ENCODE peak calls at places on chromosome 16, in nine cellular contexts. D is hepatocyte; V is stimulated activated naive CD4-positive, alpha-beta T cell; I is EH; U is stimulated activated CD4-positive, alpha-beta T cell treated with anti-CD3 and anti-CD28 coated beads, TNF-alpha, amount 100 ng/mL, for 24 hours; F is RWPE1; R is myocyte; B is brain microvascular endothelial cell; Q is neural progenitor cell. C is an unnamed sample.

GRCh38 chr16:66925322-66925840 is at the start of gene RRAD:
- DNase-seq in D (peak), I (peak), V (no peak), Q (peak), R (peak), F (no peak), B (peak), U (no peak), C (peak)

GRCh38 chr16:79871906-79872305 is 271.4 kb upstream of the MAF start:
- DNase-seq in Q (no peak), I (no peak), R (no peak), B (no peak), V (no peak), U (no peak), F (no peak), D (no peak), C (no peak)

GRCh38 chr16:88298882-88299745 is 83.6 kb upstream of the ZNF469 start:
- DNase-seq in B (peak), R (no peak), F (no peak), V (no peak), I (peak), U (no peak), Q (no peak), D (no peak), C (peak)

GRCh38 chr16:90019543-90020259 is 445 bp upstream of the DBNDD1 start:
- DNase-seq in V (peak), I (peak), D (peak), Q (peak), U (no peak), B (peak), F (no peak), R (no peak), C (peak)

GRCh38 chr16:87436225-87437172 is 44.4 kb downstream of the MAP1LC3B start:
- DNase-seq in Q (no peak), B (peak), D (no peak), F (no peak), R (peak), U (no peak), V (peak), I (peak), C (peak)

GRCh38 chr16:46711106-46711769 is 21.8 kb downstream of the ORC6 start:
- DNase-seq in D (no peak), I (no peak), U (no peak), Q (no peak), B (no peak), V (no peak), F (no peak), R (no peak), C (no peak)

GRCh38 chr16:2019500-2019899 is at the start of gene NPW:
- DNase-seq in B (no peak), R (no peak), F (no peak), I (no peak), U (no peak), Q (peak), V (no peak), D (no peak), C (no peak)

GRCh38 chr16:30380072-30380471 is 2.3 kb downstream of the SEPTIN1 start:
- DNase-seq in F (no peak), U (no peak), V (no peak), R (peak), D (no peak), B (no peak), Q (no peak), I (no peak), C (no peak)

GRCh38 chr16:57213462-57213861 is 27.3 kb downstream of the RSPRY1 start:
- DNase-seq in I (no peak), Q (no peak), V (no peak), D (no peak), B (no peak), F (peak), U (no peak), R (no peak), C (no peak)

GRCh38 chr16:2009791-2010510 is at the start of gene ZNF598:
- DNase-seq in U (peak), R (peak), B (peak), V (peak), D (peak), I (peak), Q (peak), F (peak), C (peak)

GRCh38 chr16:85004587-85005205 is 6.6 kb downstream of the ZDHHC7 start:
- DNase-seq in V (no peak), I (peak), B (peak), R (peak), Q (no peak), D (peak), F (peak), U (no peak), C (peak)

GRCh38 chr16:59698341-59698979 is 964.3 kb upstream of the GOT2 start:
- DNase-seq in Q (no peak), I (peak), V (no peak), R (peak), F (peak), U (no peak), D (no peak), B (peak), C (peak)

GRCh38 chr16:29306953-29307597 is 99.4 kb downstream of the NPIPB11 start:
- DNase-seq in V (no peak), Q (no peak), I (peak), D (no peak), B (peak), F (no peak), R (no peak), U (no peak), C (peak)

GRCh38 chr16:64403352-64403751 is 718.5 kb downstream of the CDH11 start:
- DNase-seq in Q (no peak), U (no peak), I (no peak), F (no peak), D (no peak), B (no peak), R (no peak), V (no peak), C (no peak)

GRCh38 chr16:7345423-7345822 is 12.8 kb downstream of the RBFOX1 start:
- DNase-seq in D (no peak), R (no peak), B (no peak), V (no peak), F (no peak), U (no peak), Q (no peak), I (no peak), C (no peak)

GRCh38 chr16:57536306-57537193 is at the start of gene CCDC102A:
- DNase-seq in Q (peak), I (no peak), D (peak), V (peak), B (no peak), R (peak), F (peak), U (no peak), C (peak)

GRCh38 chr16:23020084-23020483 is 129.2 kb downstream of the USP31 start:
- DNase-seq in Q (no peak), V (no peak), I (no peak), B (no peak), F (no peak), U (no peak), R (no peak), D (no peak), C (no peak)

GRCh38 chr16:77760800-77761199 is 27.6 kb upstream of the VAT1L start:
- DNase-seq in Q (no peak), F (no peak), D (no peak), I (peak), R (no peak), B (no peak), U (no peak), V (no peak), C (no peak)

GRCh38 chr16:59192551-59193199 is 458.6 kb upstream of the GOT2 start:
- DNase-seq in F (no peak), R (peak), D (peak), V (no peak), B (peak), I (peak), Q (peak), U (no peak), C (peak)

GRCh38 chr16:1496464-1496863 is 3.3 kb downstream of the TELO2 start:
- DNase-seq in Q (no peak), B (no peak), R (no peak), U (no peak), D (no peak), V (no peak), I (no peak), F (no peak), C (no peak)

GRCh38 chr16:67101683-67102082 is 8.1 kb upstream of the PHAF1 start:
- DNase-seq in D (no peak), I (peak), B (no peak), R (no peak), V (no peak), Q (no peak), U (no peak), F (no peak), C (peak)

GRCh38 chr16:48114410-48114809 is 41.4 kb downstream of the ABCC12 start:
- DNase-seq in V (no peak), U (no peak), F (no peak), Q (no peak), I (no peak), R (no peak), D (no peak), B (no peak), C (no peak)

GRCh38 chr16:28555593-28555992 is 1.9 kb downstream of the SGF29 start:
- DNase-seq in I (no peak), B (no peak), D (no peak), Q (no peak), R (no peak), U (no peak), F (no peak), V (no peak), C (no peak)

GRCh38 chr16:4313563-4314531 is 2.0 kb upstream of the GLIS2 start:
- DNase-seq in F (no peak), Q (peak), V (no peak), D (peak), U (no peak), I (no peak), B (no peak), R (peak), C (peak)

GRCh38 chr16:86718118-86718517 is 139.8 kb downstream of the FOXL1 start:
- DNase-seq in B (no peak), V (no peak), F (peak), R (no peak), D (peak), I (no peak), U (no peak), Q (no peak), C (no peak)

GRCh38 chr16:3401719-3402397 is 843 bp downstream of the ZNF174 start:
- DNase-seq in D (peak), F (peak), Q (peak), B (no peak), I (peak), R (peak), U (no peak), V (no peak), C (peak)

GRCh38 chr16:89579351-89579750 is 3.8 kb downstream of the CPNE7 start:
- DNase-seq in B (no peak), Q (no peak), F (no peak), D (no peak), R (no peak), V (no peak), U (no peak), I (no peak), C (no peak)

GRCh38 chr16:4918790-4919210 is 18.1 kb downstream of the PPL start:
- DNase-seq in I (no peak), D (peak), F (peak), B (no peak), V (no peak), U (no peak), Q (no peak), R (no peak), C (no peak)

GRCh38 chr16:77849640-77850258 is 61.4 kb downstream of the VAT1L start:
- DNase-seq in V (no peak), U (no peak), D (no peak), B (no peak), F (no peak), R (no peak), I (no peak), Q (no peak), C (no peak)

GRCh38 chr16:85829266-85829665 is 29.8 kb downstream of the COX4I1 start:
- DNase-seq in R (no peak), I (no peak), D (no peak), U (no peak), Q (no peak), V (no peak), B (no peak), F (no peak), C (no peak)

GRCh38 chr16:73152731-73153130 is 104.8 kb upstream of the ZFHX3 start:
- DNase-seq in I (peak), B (no peak), F (no peak), U (no peak), R (peak), D (peak), Q (peak), V (no peak), C (no peak)

GRCh38 chr16:11460820-11461594 is 115.7 kb downstream of the RMI2 start:
- DNase-seq in B (no peak), Q (no peak), I (no peak), U (no peak), F (no peak), V (no peak), R (no peak), D (no peak), C (no peak)